ENCODE peak calls at places on chromosomes 5 and 9, in eight cellular contexts. One of them, this sample, is unnamed.

GRCh38 chr9:93865716-93866115 is 89.4 kb downstream of the BARX1 start:
- DNase-seq in mammary epithelial cell: no peak
- DNase-seq in endodermal cell: no peak
- DNase-seq in astrocyte: no peak
- DNase-seq in transverse colon: no peak
- DNase-seq in SJCRH30: no peak
- DNase-seq in CD4-positive, CD25-positive, alpha-beta regulatory T cell: no peak
- DNase-seq in dorsolateral prefrontal cortex: no peak
- DNase-seq in this sample: no peak

GRCh38 chr5:3858524-3858923 is 262.9 kb downstream of the IRX1 start:
- DNase-seq in CD4-positive, CD25-positive, alpha-beta regulatory T cell: no peak
- DNase-seq in transverse colon: no peak
- DNase-seq in astrocyte: no peak
- DNase-seq in dorsolateral prefrontal cortex: no peak
- DNase-seq in endodermal cell: no peak
- DNase-seq in mammary epithelial cell: no peak
- DNase-seq in SJCRH30: no peak
- DNase-seq in this sample: no peak

GRCh38 chr9:105432247-105432857 is 15.5 kb upstream of the FSD1L start:
- DNase-seq in dorsolateral prefrontal cortex: no peak
- DNase-seq in mammary epithelial cell: no peak
- DNase-seq in endodermal cell: no peak
- DNase-seq in SJCRH30: peak; percentile 69
- DNase-seq in CD4-positive, CD25-positive, alpha-beta regulatory T cell: no peak
- DNase-seq in astrocyte: no peak
- DNase-seq in transverse colon: no peak
- DNase-seq in this sample: no peak

GRCh38 chr5:72244862-72245371 is 75.1 kb downstream of the MRPS27 start:
- DNase-seq in astrocyte: peak; percentile 46
- DNase-seq in transverse colon: no peak
- DNase-seq in SJCRH30: peak; percentile 55
- DNase-seq in mammary epithelial cell: no peak
- DNase-seq in dorsolateral prefrontal cortex: peak; percentile 48
- DNase-seq in CD4-positive, CD25-positive, alpha-beta regulatory T cell: no peak
- DNase-seq in endodermal cell: peak; percentile 69
- DNase-seq in this sample: peak; percentile 37

GRCh38 chr5:115898656-115899055 is 56.9 kb downstream of the AP3S1 start:
- DNase-seq in CD4-positive, CD25-positive, alpha-beta regulatory T cell: no peak
- DNase-seq in transverse colon: no peak
- DNase-seq in dorsolateral prefrontal cortex: no peak
- DNase-seq in SJCRH30: no peak
- DNase-seq in endodermal cell: no peak
- DNase-seq in mammary epithelial cell: no peak
- DNase-seq in astrocyte: peak; percentile 51
- DNase-seq in this sample: no peak

GRCh38 chr9:71490810-71491209 is 277.5 kb downstream of the CEMIP2 start:
- DNase-seq in astrocyte: no peak
- DNase-seq in SJCRH30: peak; percentile 24
- DNase-seq in dorsolateral prefrontal cortex: no peak
- DNase-seq in endodermal cell: no peak
- DNase-seq in CD4-positive, CD25-positive, alpha-beta regulatory T cell: no peak
- DNase-seq in transverse colon: no peak
- DNase-seq in mammary epithelial cell: peak; percentile 12
- DNase-seq in this sample: no peak

GRCh38 chr5:88833371-88834107 is 49.4 kb downstream of the MEF2C start:
- DNase-seq in mammary epithelial cell: no peak
- DNase-seq in dorsolateral prefrontal cortex: no peak
- DNase-seq in transverse colon: peak; percentile 38
- DNase-seq in SJCRH30: no peak
- DNase-seq in astrocyte: peak; percentile 54
- DNase-seq in endodermal cell: no peak
- DNase-seq in CD4-positive, CD25-positive, alpha-beta regulatory T cell: no peak
- DNase-seq in this sample: no peak

GRCh38 chr5:59158637-59159391 is 575.9 kb downstream of the RAB3C start:
- DNase-seq in astrocyte: no peak
- DNase-seq in transverse colon: no peak
- DNase-seq in mammary epithelial cell: no peak
- DNase-seq in CD4-positive, CD25-positive, alpha-beta regulatory T cell: no peak
- DNase-seq in SJCRH30: no peak
- DNase-seq in endodermal cell: no peak
- DNase-seq in dorsolateral prefrontal cortex: no peak
- DNase-seq in this sample: no peak

GRCh38 chr9:22238809-22239684 is 207.6 kb upstream of the DMRTA1 start:
- DNase-seq in astrocyte: peak; percentile 56
- DNase-seq in CD4-positive, CD25-positive, alpha-beta regulatory T cell: no peak
- DNase-seq in endodermal cell: no peak
- DNase-seq in mammary epithelial cell: peak; percentile 71
- DNase-seq in dorsolateral prefrontal cortex: no peak
- DNase-seq in transverse colon: no peak
- DNase-seq in SJCRH30: peak; percentile 67
- DNase-seq in this sample: no peak

GRCh38 chr5:36442352-36442751 is 140.7 kb upstream of the RANBP3L start:
- DNase-seq in mammary epithelial cell: peak; percentile 76
- DNase-seq in CD4-positive, CD25-positive, alpha-beta regulatory T cell: no peak
- DNase-seq in transverse colon: no peak
- DNase-seq in dorsolateral prefrontal cortex: no peak
- DNase-seq in SJCRH30: no peak
- DNase-seq in astrocyte: peak; percentile 48
- DNase-seq in endodermal cell: no peak
- DNase-seq in this sample: no peak

GRCh38 chr5:122323132-122323548 is 11.1 kb downstream of the SNCAIP start:
- DNase-seq in astrocyte: peak; percentile 53
- DNase-seq in CD4-positive, CD25-positive, alpha-beta regulatory T cell: no peak
- DNase-seq in SJCRH30: no peak
- DNase-seq in dorsolateral prefrontal cortex: no peak
- DNase-seq in transverse colon: no peak
- DNase-seq in endodermal cell: no peak
- DNase-seq in mammary epithelial cell: no peak
- DNase-seq in this sample: no peak

GRCh38 chr5:34542818-34543217 is 113.3 kb upstream of the RAI14 start:
- DNase-seq in endodermal cell: no peak
- DNase-seq in CD4-positive, CD25-positive, alpha-beta regulatory T cell: no peak
- DNase-seq in transverse colon: no peak
- DNase-seq in SJCRH30: no peak
- DNase-seq in mammary epithelial cell: no peak
- DNase-seq in dorsolateral prefrontal cortex: no peak
- DNase-seq in astrocyte: no peak
- DNase-seq in this sample: no peak

GRCh38 chr5:176780071-176780850 is 30.1 kb upstream of the UNC5A start:
- DNase-seq in SJCRH30: no peak
- DNase-seq in endodermal cell: peak; percentile 39
- DNase-seq in mammary epithelial cell: no peak
- DNase-seq in CD4-positive, CD25-positive, alpha-beta regulatory T cell: no peak
- DNase-seq in transverse colon: no peak
- DNase-seq in dorsolateral prefrontal cortex: no peak
- DNase-seq in astrocyte: no peak
- DNase-seq in this sample: no peak

GRCh38 chr5:161442471-161442870 is 104.1 kb downstream of the GABRB2 start:
- DNase-seq in SJCRH30: no peak
- DNase-seq in CD4-positive, CD25-positive, alpha-beta regulatory T cell: no peak
- DNase-seq in transverse colon: no peak
- DNase-seq in mammary epithelial cell: no peak
- DNase-seq in endodermal cell: no peak
- DNase-seq in astrocyte: no peak
- DNase-seq in dorsolateral prefrontal cortex: no peak
- DNase-seq in this sample: no peak

GRCh38 chr9:134918646-134919045 is 934 bp upstream of the FCN1 start:
- DNase-seq in endodermal cell: no peak
- DNase-seq in astrocyte: no peak
- DNase-seq in CD4-positive, CD25-positive, alpha-beta regulatory T cell: no peak
- DNase-seq in dorsolateral prefrontal cortex: no peak
- DNase-seq in mammary epithelial cell: no peak
- DNase-seq in SJCRH30: no peak
- DNase-seq in transverse colon: no peak
- DNase-seq in this sample: no peak

GRCh38 chr5:73853091-73853490 is 227.1 kb downstream of the ARHGEF28 start:
- DNase-seq in endodermal cell: no peak
- DNase-seq in SJCRH30: peak; percentile 51
- DNase-seq in transverse colon: no peak
- DNase-seq in dorsolateral prefrontal cortex: no peak
- DNase-seq in mammary epithelial cell: peak; percentile 80
- DNase-seq in CD4-positive, CD25-positive, alpha-beta regulatory T cell: no peak
- DNase-seq in astrocyte: peak; percentile 12
- DNase-seq in this sample: no peak

GRCh38 chr5:130286971-130287370 is 382.7 kb downstream of the CHSY3 start:
- DNase-seq in astrocyte: peak; percentile 22
- DNase-seq in CD4-positive, CD25-positive, alpha-beta regulatory T cell: no peak
- DNase-seq in mammary epithelial cell: no peak
- DNase-seq in dorsolateral prefrontal cortex: no peak
- DNase-seq in endodermal cell: no peak
- DNase-seq in transverse colon: no peak
- DNase-seq in SJCRH30: peak; percentile 12
- DNase-seq in this sample: no peak

DNA sequence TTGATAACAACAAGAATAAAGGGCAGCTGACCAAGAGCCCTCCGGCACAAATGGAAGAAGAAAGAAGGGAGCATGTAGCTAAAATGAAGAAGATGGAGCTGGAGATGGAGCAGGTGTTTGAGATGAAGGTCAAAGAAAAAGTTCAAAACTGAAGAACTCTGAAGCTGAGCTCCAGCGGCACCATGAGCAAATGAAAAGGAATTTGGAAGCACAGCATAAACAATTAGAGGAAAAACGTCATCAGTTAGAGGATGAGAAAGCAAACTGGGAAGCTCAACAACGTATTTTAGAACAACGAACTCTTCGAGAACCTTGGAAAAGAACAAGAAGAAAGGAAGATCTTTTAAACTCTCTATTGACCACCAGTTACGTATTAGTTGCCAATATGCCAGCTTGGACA is 100.9 kb downstream of the GABBR2 start:
- DNase-seq in SJCRH30: no peak
- DNase-seq in transverse colon: no peak
- DNase-seq in dorsolateral prefrontal cortex: no peak
- DNase-seq in astrocyte: peak; percentile 88
- DNase-seq in endodermal cell: no peak
- DNase-seq in mammary epithelial cell: no peak
- DNase-seq in CD4-positive, CD25-positive, alpha-beta regulatory T cell: no peak
- DNase-seq in this sample: no peak
- H3K27ac ChIP-seq in SJCRH30: no peak overlapping the region
- H3K27ac ChIP-seq in transverse colon: no peak overlapping the region
- H3K27ac ChIP-seq in dorsolateral prefrontal cortex: no peak overlapping the region
- H3K27ac ChIP-seq in astrocyte: peak overlapping the region; percentile 52
- H3K27ac ChIP-seq in endodermal cell: no peak overlapping the region
- H3K27ac ChIP-seq in mammary epithelial cell: no peak overlapping the region
- H3K27ac ChIP-seq in CD4-positive, CD25-positive, alpha-beta regulatory T cell: no peak overlapping the region
- H3K27ac ChIP-seq in this sample: no peak overlapping the region

DNA sequence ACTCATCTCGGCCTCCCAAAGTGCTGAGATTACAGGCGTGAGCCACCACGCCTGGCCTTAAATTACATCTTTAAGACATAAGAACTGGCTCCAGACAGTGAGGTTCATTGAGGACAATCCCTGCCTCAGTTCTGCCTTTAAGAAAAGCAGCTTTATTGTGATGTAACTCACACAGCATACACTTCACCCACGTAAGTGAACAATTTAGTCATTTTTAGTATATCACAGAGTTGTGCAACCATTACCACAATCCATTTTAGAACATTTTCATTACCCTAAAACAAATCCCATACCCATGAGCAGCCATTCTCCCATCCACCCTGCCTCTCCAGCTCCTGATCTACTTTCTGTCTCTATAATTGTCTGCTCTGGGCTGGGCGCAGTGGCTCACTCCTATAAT is 24.0 kb upstream of the LTC4S start:
- DNase-seq in CD4-positive, CD25-positive, alpha-beta regulatory T cell: no peak
- DNase-seq in endodermal cell: no peak
- DNase-seq in mammary epithelial cell: no peak
- DNase-seq in astrocyte: no peak
- DNase-seq in transverse colon: no peak
- DNase-seq in dorsolateral prefrontal cortex: no peak
- DNase-seq in SJCRH30: no peak
- DNase-seq in this sample: no peak
- H3K27ac ChIP-seq in CD4-positive, CD25-positive, alpha-beta regulatory T cell: no peak overlapping the region
- H3K27ac ChIP-seq in endodermal cell: no peak overlapping the region
- H3K27ac ChIP-seq in mammary epithelial cell: no peak overlapping the region
- H3K27ac ChIP-seq in astrocyte: no peak overlapping the region
- H3K27ac ChIP-seq in transverse colon: no peak overlapping the region
- H3K27ac ChIP-seq in dorsolateral prefrontal cortex: no peak overlapping the region
- H3K27ac ChIP-seq in SJCRH30: no peak overlapping the region
- H3K27ac ChIP-seq in this sample: no peak overlapping the region

GRCh38 chr5:131647078-131647769 is 12.2 kb upstream of the RAPGEF6 start:
- DNase-seq in dorsolateral prefrontal cortex: no peak
- DNase-seq in endodermal cell: no peak
- DNase-seq in CD4-positive, CD25-positive, alpha-beta regulatory T cell: no peak
- DNase-seq in SJCRH30: no peak
- DNase-seq in transverse colon: no peak
- DNase-seq in mammary epithelial cell: no peak
- DNase-seq in astrocyte: no peak
- DNase-seq in this sample: no peak
- H3K27ac ChIP-seq in dorsolateral prefrontal cortex: no peak overlapping the region
- H3K27ac ChIP-seq in endodermal cell: no peak overlapping the region
- H3K27ac ChIP-seq in CD4-positive, CD25-positive, alpha-beta regulatory T cell: no peak overlapping the region
- H3K27ac ChIP-seq in SJCRH30: no peak overlapping the region
- H3K27ac ChIP-seq in transverse colon: no peak overlapping the region
- H3K27ac ChIP-seq in mammary epithelial cell: no peak overlapping the region
- H3K27ac ChIP-seq in astrocyte: no peak overlapping the region
- H3K27ac ChIP-seq in this sample: no peak overlapping the region

GRCh38 chr5:55692509-55692908 is 19.6 kb downstream of the SLC38A9 start:
- DNase-seq in transverse colon: no peak
- DNase-seq in mammary epithelial cell: no peak
- DNase-seq in endodermal cell: no peak
- DNase-seq in SJCRH30: no peak
- DNase-seq in dorsolateral prefrontal cortex: no peak
- DNase-seq in astrocyte: no peak
- DNase-seq in CD4-positive, CD25-positive, alpha-beta regulatory T cell: no peak
- DNase-seq in this sample: no peak

GRCh38 chr5:55694152-55694830 is 17.8 kb downstream of the SLC38A9 start:
- DNase-seq in CD4-positive, CD25-positive, alpha-beta regulatory T cell: no peak
- DNase-seq in dorsolateral prefrontal cortex: no peak
- DNase-seq in mammary epithelial cell: peak; percentile 36
- DNase-seq in astrocyte: no peak
- DNase-seq in transverse colon: no peak
- DNase-seq in endodermal cell: no peak
- DNase-seq in SJCRH30: peak; percentile 60
- DNase-seq in this sample: no peak

GRCh38 chr5:55692106-55692417 is 20.1 kb downstream of the SLC38A9 start:
- DNase-seq in dorsolateral prefrontal cortex: no peak
- DNase-seq in CD4-positive, CD25-positive, alpha-beta regulatory T cell: no peak
- DNase-seq in SJCRH30: no peak
- DNase-seq in endodermal cell: no peak
- DNase-seq in mammary epithelial cell: no peak
- DNase-seq in astrocyte: no peak
- DNase-seq in transverse colon: no peak
- DNase-seq in this sample: no peak

GRCh38 chr5:55691265-55692105 is 20.6 kb downstream of the SLC38A9 start:
- DNase-seq in CD4-positive, CD25-positive, alpha-beta regulatory T cell: no peak
- DNase-seq in transverse colon: no peak
- DNase-seq in astrocyte: peak; percentile 27
- DNase-seq in endodermal cell: no peak
- DNase-seq in mammary epithelial cell: peak; percentile 31
- DNase-seq in SJCRH30: peak; percentile 73
- DNase-seq in dorsolateral prefrontal cortex: no peak
- DNase-seq in this sample: no peak
- H3K27ac ChIP-seq in CD4-positive, CD25-positive, alpha-beta regulatory T cell: no peak overlapping the region
- H3K27ac ChIP-seq in transverse colon: peak overlapping the region; percentile 7
- H3K27ac ChIP-seq in astrocyte: no peak overlapping the region
- H3K27ac ChIP-seq in endodermal cell: no peak overlapping the region
- H3K27ac ChIP-seq in mammary epithelial cell: no peak overlapping the region
- H3K27ac ChIP-seq in SJCRH30: no peak overlapping the region
- H3K27ac ChIP-seq in dorsolateral prefrontal cortex: no peak overlapping the region
- H3K27ac ChIP-seq in this sample: no peak overlapping the region

GRCh38 chr5:107544967-107545366 is 125.8 kb downstream of the EFNA5 start:
- DNase-seq in transverse colon: no peak
- DNase-seq in CD4-positive, CD25-positive, alpha-beta regulatory T cell: no peak
- DNase-seq in astrocyte: no peak
- DNase-seq in dorsolateral prefrontal cortex: no peak
- DNase-seq in SJCRH30: no peak
- DNase-seq in mammary epithelial cell: no peak
- DNase-seq in endodermal cell: no peak
- DNase-seq in this sample: no peak
- H3K27ac ChIP-seq in transverse colon: no peak overlapping the region
- H3K27ac ChIP-seq in CD4-positive, CD25-positive, alpha-beta regulatory T cell: no peak overlapping the region
- H3K27ac ChIP-seq in astrocyte: no peak overlapping the region
- H3K27ac ChIP-seq in dorsolateral prefrontal cortex: no peak overlapping the region
- H3K27ac ChIP-seq in SJCRH30: no peak overlapping the region
- H3K27ac ChIP-seq in mammary epithelial cell: no peak overlapping the region
- H3K27ac ChIP-seq in endodermal cell: no peak overlapping the region
- H3K27ac ChIP-seq in this sample: no peak overlapping the region